ENCODE peak calls at places on chromosomes 6 and 20, in six cellular contexts. M, Y, E, B, U and R are unnamed samples.

GRCh38 chr20:45124365-45124764 is at the start of gene WFDC12:
- DNase-seq in M (no peak), Y (no peak), E (no peak), B (no peak), U (no peak), R (no peak)

GRCh38 chr6:158759966-158760617 is 59.1 kb downstream of the EZR start:
- DNase-seq in M (no peak), Y (peak; percentile 5), E (no peak), B (no peak), U (no peak), R (no peak)

GRCh38 chr6:34393191-34393967 is 910 bp upstream of the NUDT3 start:
- DNase-seq in M (no peak), Y (no peak), E (peak; percentile 81), B (no peak), U (no peak), R (no peak)

GRCh38 chr20:47607208-47607613 is 105.5 kb downstream of the NCOA3 start:
- DNase-seq in M (peak; percentile 75), Y (no peak), E (no peak), B (no peak), U (no peak), R (no peak)

GRCh38 chr6:15355683-15356099 is 109.8 kb downstream of the JARID2 start:
- DNase-seq in M (no peak), Y (no peak), E (peak; percentile 23), B (no peak), U (no peak), R (no peak)

GRCh38 chr6:46175976-46176375 is 5.2 kb upstream of the ENPP5 start:
- DNase-seq in M (no peak), Y (no peak), E (peak; percentile 10), B (no peak), U (no peak), R (no peak)

GRCh38 chr6:41531591-41532582 is 14.3 kb upstream of the FOXP4 start:
- DNase-seq in M (peak; percentile 78), Y (peak; percentile 36), E (peak; percentile 30), B (peak; percentile 84), U (no peak), R (no peak)

GRCh38 chr6:19333936-19334335 is 503.2 kb upstream of the ID4 start:
- DNase-seq in M (no peak), Y (peak; percentile 12), E (no peak), B (no peak), U (peak; percentile 43), R (no peak)

GRCh38 chr6:34305982-34306702 is 57.3 kb upstream of the SMIM29 start:
- DNase-seq in M (peak; percentile 30), Y (no peak), E (no peak), B (no peak), U (no peak), R (no peak)

GRCh38 chr6:35014341-35014740 is 125.3 kb downstream of the ANKS1A start:
- DNase-seq in M (no peak), Y (no peak), E (no peak), B (no peak), U (no peak), R (no peak)

GRCh38 chr6:39520411-39520810 is 197.9 kb upstream of the KCNK16 start:
- DNase-seq in M (no peak), Y (no peak), E (no peak), B (no peak), U (no peak), R (no peak)

GRCh38 chr6:2378891-2379652 is 133.7 kb upstream of the GMDS start:
- DNase-seq in M (peak; percentile 60), Y (no peak), E (peak; percentile 4), B (no peak), U (peak; percentile 45), R (no peak)

GRCh38 chr6:154623391-154623790 is 109.8 kb upstream of the SCAF8 start:
- DNase-seq in M (no peak), Y (no peak), E (no peak), B (no peak), U (no peak), R (no peak)

GRCh38 chr20:973785-974194 is 28.3 kb downstream of the RSPO4 start:
- DNase-seq in M (peak; percentile 32), Y (peak; percentile 62), E (peak; percentile 66), B (peak; percentile 55), U (peak; percentile 38), R (peak; percentile 66)

GRCh38 chr20:4709261-4710105 is 12.2 kb upstream of the PRND start:
- DNase-seq in M (no peak), Y (no peak), E (no peak), B (no peak), U (no peak), R (no peak)

GRCh38 chr6:157107915-157108651 is 215.2 kb downstream of the TMEM242 start:
- DNase-seq in M (peak; percentile 98), Y (peak; percentile 59), E (no peak), B (peak; percentile 57), U (peak; percentile 84), R (no peak)

GRCh38 chr6:3850451-3851203 is 1.5 kb downstream of the FAM50B start:
- DNase-seq in M (no peak), Y (no peak), E (no peak), B (no peak), U (no peak), R (no peak)

GRCh38 chr6:130681028-130681427 is 146.2 kb upstream of the SMLR1 start:
- DNase-seq in M (peak; percentile 87), Y (no peak), E (no peak), B (no peak), U (no peak), R (no peak)

GRCh38 chr6:2072450-2072849 is 173.0 kb downstream of the GMDS start:
- DNase-seq in M (no peak), Y (no peak), E (no peak), B (no peak), U (no peak), R (no peak)

GRCh38 chr6:2688416-2689064 is 62.2 kb downstream of the MYLK4 start:
- DNase-seq in M (peak; percentile 75), Y (no peak), E (no peak), B (no peak), U (peak; percentile 70), R (no peak)

GRCh38 chr6:34519971-34520644 is 36.0 kb downstream of the SPDEF start:
- DNase-seq in M (no peak), Y (no peak), E (no peak), B (no peak), U (no peak), R (no peak)

GRCh38 chr6:163951326-163951725 is 536.8 kb downstream of the QKI start:
- DNase-seq in M (no peak), Y (no peak), E (no peak), B (no peak), U (no peak), R (no peak)

GRCh38 chr6:56816393-56816792 is 138.5 kb upstream of the BEND6 start:
- DNase-seq in M (no peak), Y (peak; percentile 36), E (no peak), B (no peak), U (no peak), R (no peak)

GRCh38 chr6:56819604-56820003 is 135.3 kb upstream of the BEND6 start:
- DNase-seq in M (no peak), Y (no peak), E (no peak), B (no peak), U (no peak), R (no peak)

GRCh38 chr6:56814308-56814707 is 140.6 kb upstream of the BEND6 start:
- DNase-seq in M (no peak), Y (no peak), E (no peak), B (no peak), U (no peak), R (no peak)

GRCh38 chr6:56814802-56815201 is 140.1 kb upstream of the BEND6 start:
- DNase-seq in M (no peak), Y (no peak), E (no peak), B (no peak), U (no peak), R (no peak)

GRCh38 chr6:56815436-56815835 is 139.5 kb upstream of the BEND6 start:
- DNase-seq in M (no peak), Y (no peak), E (no peak), B (no peak), U (no peak), R (no peak)
- H3K4me2 ChIP-seq in M (no peak overlapping the region), Y (no peak overlapping the region), E (no peak overlapping the region), B (no peak overlapping the region), U (no peak overlapping the region), R (no peak overlapping the region)

GRCh38 chr20:5864873-5865582 is 85.3 kb downstream of the TRMT6 start:
- DNase-seq in M (peak; percentile 72), Y (no peak), E (no peak), B (no peak), U (no peak), R (no peak)
- H3K4me2 ChIP-seq in M (no peak overlapping the region), Y (no peak overlapping the region), E (no peak overlapping the region), B (peak overlapping the region; percentile 41), U (no peak overlapping the region), R (no peak overlapping the region)

DNA sequence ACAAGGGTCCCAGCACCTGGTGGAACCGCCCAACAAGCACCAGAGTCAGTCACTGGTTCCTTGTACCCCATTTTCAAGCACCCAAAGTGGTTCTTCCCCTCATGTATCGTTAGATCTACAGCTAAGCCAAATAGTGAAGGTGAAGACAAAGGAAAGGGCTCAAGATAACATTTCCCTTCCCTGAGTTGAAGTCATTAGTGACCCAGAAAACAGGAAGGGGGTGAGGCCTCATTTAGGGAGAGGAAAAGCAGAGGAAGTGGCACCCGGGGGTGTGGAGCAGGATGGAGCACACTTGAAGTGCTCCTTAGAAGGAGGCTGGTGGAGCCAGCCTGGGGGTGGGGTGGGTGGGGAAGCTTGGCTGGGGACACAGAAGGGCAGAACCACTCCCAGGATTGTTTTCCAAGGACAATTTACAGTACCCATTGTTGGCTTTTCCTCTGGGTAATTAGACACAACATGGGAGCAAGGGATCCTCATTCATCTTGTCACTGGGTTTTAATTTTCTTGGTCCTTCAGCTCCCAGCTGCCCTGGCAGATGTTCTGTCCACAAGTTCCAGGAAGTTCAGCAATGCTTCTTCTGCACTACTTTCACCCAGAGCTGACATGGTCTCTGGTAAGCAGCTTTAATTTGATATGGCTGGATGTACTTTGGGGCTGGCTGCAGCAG is 73.3 kb upstream of the CD93 start:
- DNase-seq in M (no peak), Y (no peak), E (no peak), B (no peak), U (no peak), R (peak; percentile 9)
- H3K4me2 ChIP-seq in M (no peak overlapping the region), Y (no peak overlapping the region), E (no peak overlapping the region), B (peak overlapping the region; percentile 42), U (peak overlapping the region; percentile 23), R (no peak overlapping the region)

GRCh38 chr6:83613378-83613777 is 95.5 kb downstream of the SNAP91 start:
- DNase-seq in M (peak; percentile 19), Y (no peak), E (no peak), B (no peak), U (no peak), R (no peak)

DNA sequence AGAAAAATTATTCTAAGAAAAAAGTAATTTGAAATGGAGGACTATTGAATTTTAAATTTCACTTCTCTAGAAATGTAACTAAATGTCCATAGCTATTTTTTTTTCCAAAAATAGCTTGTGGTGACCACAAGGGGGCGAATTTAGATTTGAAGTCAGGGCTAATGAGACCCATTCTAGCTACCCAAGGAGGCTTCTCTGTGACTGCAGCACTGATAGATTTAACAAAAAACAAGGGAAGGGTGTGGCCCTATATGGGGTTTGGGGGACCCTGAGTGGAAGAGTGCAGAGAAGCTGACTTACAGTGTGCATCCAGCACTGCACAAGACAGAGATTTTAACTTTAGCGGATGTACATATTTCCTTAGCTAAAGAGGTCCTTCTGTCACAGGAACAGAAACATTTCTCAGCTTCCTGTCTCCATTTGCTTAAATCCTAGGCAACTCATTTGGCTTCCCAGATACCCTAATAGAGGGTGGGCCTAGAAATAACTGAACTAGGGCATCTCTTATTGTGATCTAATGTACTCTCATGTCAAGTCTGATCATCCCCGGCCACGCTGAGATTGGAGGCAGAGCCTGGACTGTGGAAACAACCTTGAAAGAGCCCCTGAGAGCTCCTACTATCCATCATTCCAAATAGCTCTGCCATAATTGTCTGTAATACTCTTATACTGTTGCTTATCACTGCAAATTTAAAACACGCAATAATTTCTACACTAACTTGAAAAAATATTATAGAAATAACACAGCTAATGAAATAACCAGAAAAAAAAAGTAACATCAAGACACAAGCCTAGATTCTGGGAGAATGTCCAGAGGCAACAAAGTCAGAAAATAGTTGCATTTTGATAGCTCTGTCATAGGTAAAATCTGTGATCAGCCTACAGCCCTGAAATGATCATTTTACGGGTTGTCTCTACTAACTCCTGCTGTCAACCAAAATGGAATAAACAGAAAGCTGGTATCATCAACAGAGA is 93.6 kb downstream of the SNAP91 start:
- DNase-seq in M (peak; percentile 47), Y (peak; percentile 53), E (peak; percentile 49), B (peak; percentile 71), U (no peak), R (no peak)
- H3K4me2 ChIP-seq in M (no peak overlapping the region), Y (no peak overlapping the region), E (no peak overlapping the region), B (peak overlapping the region; percentile 34), U (no peak overlapping the region), R (no peak overlapping the region)